ENCODE peak calls at places on chromosomes 16 and 17, in seven cellular contexts. A is transverse colon, B is AG10803, F is kidney epithelial cell, Y is left lung, C is tibial artery, K is thoracic aorta. T is an unnamed sample.

GRCh38 chr17:412211-413015 is 59.8 kb upstream of the RPH3AL start:
- DNase-seq in A (peak; percentile 59), B (peak; percentile 65), F (no peak), Y (no peak), C (peak; percentile 55), K (no peak), T (peak; percentile 77)

GRCh38 chr17:59829217-59830006 is 63.3 kb downstream of the TUBD1 start:
- DNase-seq in A (no peak), B (peak; percentile 98), F (peak; percentile 98), Y (no peak), C (no peak), K (no peak), T (peak; percentile 99)

GRCh38 chr17:78946131-78946530 is 20.9 kb upstream of the TIMP2 start:
- DNase-seq in A (no peak), B (no peak), F (no peak), Y (no peak), C (no peak), K (no peak), T (no peak)

GRCh38 chr17:29084476-29085148 is 41.7 kb downstream of the PIPOX start:
- DNase-seq in A (peak; percentile 19), B (no peak), F (no peak), Y (no peak), C (no peak), K (no peak), T (peak; percentile 41)

GRCh38 chr17:45841098-45841497 is 3.6 kb upstream of the SPPL2C start:
- DNase-seq in A (no peak), B (no peak), F (no peak), Y (no peak), C (no peak), K (no peak), T (no peak)

GRCh38 chr16:22139008-22139407 is 23.3 kb upstream of the SDR42E2 start:
- DNase-seq in A (no peak), B (no peak), F (no peak), Y (no peak), C (no peak), K (no peak), T (no peak)

GRCh38 chr17:78351449-78352006 is 8.3 kb downstream of the SOCS3 start:
- DNase-seq in A (peak; percentile 89), B (peak; percentile 100), F (no peak), Y (peak; percentile 94), C (peak; percentile 97), K (peak; percentile 67), T (peak; percentile 99)

GRCh38 chr16:6643083-6643686 is 689.5 kb upstream of the RBFOX1 start:
- DNase-seq in A (peak; percentile 49), B (peak; percentile 44), F (no peak), Y (no peak), C (peak; percentile 55), K (no peak), T (peak; percentile 73)

GRCh38 chr16:70331588-70332358 is 14.9 kb upstream of the DDX19A start:
- DNase-seq in A (no peak), B (no peak), F (no peak), Y (no peak), C (no peak), K (no peak), T (peak; percentile 20)

GRCh38 chr16:22337045-22337444 is 37.4 kb downstream of the CDR2 start:
- DNase-seq in A (no peak), B (no peak), F (no peak), Y (no peak), C (no peak), K (no peak), T (no peak)

GRCh38 chr17:12567077-12568053 is 98.3 kb upstream of the MYOCD start:
- DNase-seq in A (no peak), B (no peak), F (no peak), Y (no peak), C (no peak), K (no peak), T (peak; percentile 26)

GRCh38 chr16:11955713-11956123 is 9.3 kb upstream of the TNFRSF17 start:
- DNase-seq in A (no peak), B (peak; percentile 96), F (peak; percentile 56), Y (no peak), C (no peak), K (no peak), T (peak; percentile 57)

GRCh38 chr17:17523001-17523713 is 27.0 kb upstream of the RASD1 start:
- DNase-seq in A (no peak), B (no peak), F (no peak), Y (peak; percentile 55), C (no peak), K (no peak), T (peak; percentile 53)

GRCh38 chr16:61993076-61993475 is 43.2 kb downstream of the CDH8 start:
- DNase-seq in A (no peak), B (no peak), F (no peak), Y (no peak), C (no peak), K (no peak), T (no peak)

GRCh38 chr17:50056217-50056960 is 479 bp downstream of the ITGA3 start:
- DNase-seq in A (peak; percentile 71), B (peak; percentile 63), F (no peak), Y (peak; percentile 86), C (peak; percentile 46), K (no peak), T (peak; percentile 78)

GRCh38 chr17:2400877-2401425 is at the start of gene MNT:
- DNase-seq in A (peak; percentile 96), B (peak; percentile 95), F (no peak), Y (peak; percentile 98), C (peak; percentile 95), K (peak; percentile 76), T (peak; percentile 98)

GRCh38 chr17:2405247-2405926 is 4.5 kb upstream of the MNT start:
- DNase-seq in A (no peak), B (peak; percentile 94), F (no peak), Y (no peak), C (no peak), K (no peak), T (peak; percentile 94)

GRCh38 chr17:2402517-2402916 is 1.7 kb upstream of the MNT start:
- DNase-seq in A (no peak), B (no peak), F (no peak), Y (peak; percentile 34), C (no peak), K (no peak), T (no peak)

GRCh38 chr17:2401426-2402221 is 764 bp upstream of the MNT start:
- DNase-seq in A (peak; percentile 100), B (peak; percentile 100), F (peak; percentile 94), Y (peak; percentile 100), C (peak; percentile 100), K (peak; percentile 100), T (peak; percentile 100)

GRCh38 chr17:2403044-2403443 is 2.2 kb upstream of the MNT start:
- DNase-seq in A (no peak), B (no peak), F (no peak), Y (no peak), C (no peak), K (no peak), T (no peak)
- H3K4me3 ChIP-seq in A (no peak overlapping the region), B (no peak overlapping the region), F (no peak overlapping the region), Y (no peak overlapping the region), C (peak overlapping the region; percentile 88), K (peak overlapping the region; percentile 98), T (no peak overlapping the region)

GRCh38 chr16:7689234-7689633 is 356.6 kb downstream of the RBFOX1 start:
- DNase-seq in A (no peak), B (no peak), F (no peak), Y (no peak), C (no peak), K (no peak), T (no peak)

GRCh38 chr16:7691533-7691932 is 358.9 kb downstream of the RBFOX1 start:
- DNase-seq in A (no peak), B (no peak), F (no peak), Y (no peak), C (no peak), K (no peak), T (no peak)

DNA sequence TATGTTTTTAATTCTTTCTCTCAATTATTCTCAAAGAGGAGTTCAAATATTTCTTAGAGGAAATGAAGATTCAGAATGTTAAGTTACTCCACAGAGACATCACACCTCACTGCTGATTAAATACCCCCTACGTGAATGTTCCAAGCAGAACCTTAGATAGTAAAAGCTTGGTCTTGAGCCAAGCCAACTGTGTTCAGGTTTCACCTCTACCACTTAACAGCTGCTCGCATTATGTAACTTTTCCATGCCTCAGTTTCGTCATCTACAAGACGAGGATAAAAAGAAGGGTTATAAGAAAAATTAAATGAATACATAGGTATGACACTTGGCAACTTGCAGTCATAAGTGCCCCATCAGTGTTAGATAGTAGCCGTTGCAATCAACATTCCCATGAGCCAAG is 356.2 kb downstream of the RBFOX1 start:
- DNase-seq in A (no peak), B (no peak), F (no peak), Y (no peak), C (no peak), K (no peak), T (no peak)
- TF ChIP-seq CTCF in A (no peak), B (no peak), F (no peak), Y (no peak), C (no peak), K (no peak), T (no peak)

DNA sequence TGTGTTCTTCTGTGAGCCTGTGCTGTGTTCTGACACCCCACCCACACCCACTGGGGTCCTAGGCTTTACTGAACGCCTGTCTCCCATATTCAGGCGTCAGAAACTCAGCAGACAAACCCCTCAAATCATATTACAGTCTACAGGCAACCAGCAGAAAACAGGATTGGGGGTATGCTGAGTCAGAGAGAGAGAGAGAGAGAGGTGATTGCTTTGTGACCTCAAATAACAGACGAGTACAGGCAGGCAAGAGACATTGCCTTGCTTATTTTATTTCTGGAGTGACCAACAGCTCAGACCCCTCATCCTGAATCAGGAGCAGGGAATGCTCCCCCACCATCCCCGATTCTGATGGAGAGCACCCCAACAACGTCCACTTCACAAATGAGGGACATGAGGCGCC is 473.9 kb downstream of the PMP22 start:
- DNase-seq in A (no peak), B (no peak), F (no peak), Y (no peak), C (no peak), K (no peak), T (peak; percentile 42)
- H3K4me3 ChIP-seq in A (no peak overlapping the region), B (no peak overlapping the region), F (no peak overlapping the region), Y (no peak overlapping the region), C (no peak overlapping the region), K (no peak overlapping the region), T (no peak overlapping the region)

GRCh38 chr16:72858611-72859493 is 189.1 kb downstream of the ZFHX3 start:
- DNase-seq in A (no peak), B (no peak), F (no peak), Y (no peak), C (peak; percentile 67), K (no peak), T (peak; percentile 49)

GRCh38 chr16:72859581-72859980 is 188.3 kb downstream of the ZFHX3 start:
- DNase-seq in A (no peak), B (no peak), F (no peak), Y (no peak), C (no peak), K (no peak), T (no peak)

GRCh38 chr16:72857841-72858594 is 189.9 kb downstream of the ZFHX3 start:
- DNase-seq in A (no peak), B (no peak), F (no peak), Y (no peak), C (no peak), K (no peak), T (no peak)

GRCh38 chr16:72854537-72854936 is 193.4 kb downstream of the ZFHX3 start:
- DNase-seq in A (no peak), B (no peak), F (no peak), Y (no peak), C (no peak), K (no peak), T (no peak)

DNA sequence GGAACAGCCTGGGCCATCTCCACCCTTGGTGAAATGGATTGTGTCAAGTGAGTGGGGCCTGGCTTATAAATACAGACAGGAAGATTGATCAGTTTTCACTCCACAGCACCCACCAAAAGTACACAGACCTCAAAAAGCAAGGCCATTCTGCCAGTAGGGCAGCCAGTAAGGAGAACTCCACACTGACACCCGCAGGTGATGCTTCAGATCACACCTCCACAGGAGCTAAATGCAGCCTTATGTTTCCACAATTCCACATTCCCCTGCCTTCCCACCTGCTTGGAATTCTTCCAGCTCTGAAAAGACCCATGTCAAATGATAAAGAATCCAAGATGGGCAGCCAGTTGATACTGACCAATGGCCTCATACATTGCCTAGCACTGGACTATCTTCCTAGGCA is 191.1 kb downstream of the ZFHX3 start:
- DNase-seq in A (no peak), B (no peak), F (no peak), Y (no peak), C (no peak), K (no peak), T (peak; percentile 55)
- TF ChIP-seq CTCF in A (peak; percentile 18), B (peak; percentile 46), F (peak; percentile 45), Y (no peak), C (peak; percentile 28), K (peak; percentile 23), T (peak; percentile 71)

T was measured in choroid plexus epithelial cell.